ENCODE peak calls at places on chromosome X, in ten cellular contexts. V, H, O, Z, R, K, F, L, I and W are unnamed samples.

GRCh38 chrX:39595977-39596376 is 501.8 kb downstream of the BCOR start:
- DNase-seq in K (no peak), F (no peak), R (no peak), H (no peak), I (no peak), Z (no peak), V (no peak), O (no peak), L (no peak), W (no peak)

GRCh38 chrX:50697691-50698090 is 116.3 kb downstream of the SHROOM4 start:
- DNase-seq in L (no peak), H (peak), V (no peak), K (no peak), F (peak), R (no peak), O (peak), Z (no peak), I (no peak), W (no peak)

GRCh38 chrX:13499736-13500135 is 69.7 kb upstream of the EGFL6 start:
- DNase-seq in V (no peak), I (no peak), O (no peak), R (no peak), L (no peak), Z (no peak), H (no peak), F (no peak), K (no peak), W (no peak)

GRCh38 chrX:13360146-13360545 is 40.3 kb upstream of the ATXN3L start:
- DNase-seq in L (no peak), H (no peak), O (no peak), F (no peak), R (no peak), Z (no peak), I (no peak), K (no peak), V (no peak), W (no peak)

GRCh38 chrX:69319376-69319775 is 154.1 kb upstream of the PJA1 start:
- DNase-seq in F (no peak), H (no peak), K (no peak), O (no peak), Z (no peak), L (no peak), I (no peak), V (no peak), R (no peak), W (no peak)

GRCh38 chrX:73289039-73289438 is 74.4 kb upstream of the NAP1L2 start:
- DNase-seq in I (no peak), F (no peak), L (no peak), V (no peak), H (no peak), K (no peak), Z (no peak), O (no peak), R (no peak), W (no peak)

GRCh38 chrX:145856181-145856580 is 38.6 kb downstream of the SLITRK2 start:
- DNase-seq in K (no peak), F (no peak), L (no peak), Z (no peak), V (no peak), O (no peak), I (no peak), R (no peak), H (no peak), W (no peak)

GRCh38 chrX:108313662-108314061 is 124.6 kb downstream of the COL4A6 start:
- DNase-seq in R (no peak), V (no peak), H (no peak), I (no peak), Z (no peak), K (no peak), F (peak), O (no peak), L (peak), W (no peak)

GRCh38 chrX:31487946-31488345 is 416.1 kb upstream of the FTHL17 start:
- DNase-seq in F (no peak), Z (no peak), R (no peak), V (no peak), K (no peak), L (no peak), H (no peak), I (no peak), O (no peak), W (no peak)

DNA sequence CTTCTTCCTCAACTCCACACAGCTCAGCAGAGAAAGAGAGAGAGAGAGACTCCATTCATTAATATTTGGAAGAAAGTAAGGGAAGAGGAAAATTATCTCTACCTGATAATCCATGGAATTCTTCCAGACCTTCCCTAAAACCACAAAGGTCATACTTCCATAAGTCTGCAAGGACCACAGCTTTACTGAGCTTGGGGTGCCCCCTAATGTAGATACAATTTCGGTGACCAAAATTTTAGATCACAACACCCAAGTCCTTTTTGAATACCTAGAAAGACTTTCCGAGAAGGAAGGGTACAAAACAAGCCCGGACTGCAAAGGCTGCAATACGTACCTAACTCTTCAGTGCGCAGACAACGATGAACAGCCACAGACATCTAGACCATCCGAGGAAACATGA is 523.9 kb downstream of the GLUD2 start:
- DNase-seq in I (no peak), F (peak), R (no peak), K (no peak), O (no peak), Z (no peak), V (no peak), H (no peak), L (no peak), W (no peak)
- TF ChIP-seq CTCF in I (no peak), F (no peak), R (no peak), K (no peak), O (no peak), Z (no peak), V (no peak), H (no peak), L (no peak), W (no peak)

GRCh38 chrX:151970661-151971060 is 3.8 kb downstream of the GABRE start:
- DNase-seq in K (peak), F (peak), V (peak), O (peak), R (peak), I (peak), H (no peak), L (peak), Z (peak), W (no peak)
- H3K4me3 ChIP-seq in K (no peak), F (no peak), V (no peak), O (no peak), R (no peak), I (no peak), H (no peak), L (peak), Z (no peak), W (no peak)

GRCh38 chrX:15298201-15298600 is 17.2 kb downstream of the ASB11 start:
- DNase-seq in O (no peak), K (no peak), R (no peak), L (no peak), Z (no peak), F (no peak), H (peak), I (no peak), V (no peak), W (no peak)
- TF ChIP-seq CTCF in O (no peak), K (no peak), R (no peak), L (no peak), Z (no peak), F (no peak), H (no peak), I (no peak), V (no peak), W (no peak)

GRCh38 chrX:153689654-153690465 is 2.1 kb downstream of the SLC6A8 start:
- DNase-seq in K (no peak), Z (no peak), F (no peak), H (no peak), I (no peak), O (no peak), R (no peak), L (no peak), V (peak), W (no peak)

GRCh38 chrX:153688071-153688470 is 345 bp downstream of the SLC6A8 start:
- DNase-seq in I (no peak), Z (no peak), K (no peak), F (no peak), O (no peak), R (no peak), V (no peak), H (no peak), L (no peak), W (no peak)

GRCh38 chrX:153688900-153689590 is 1.3 kb downstream of the SLC6A8 start:
- DNase-seq in K (no peak), O (no peak), F (no peak), H (no peak), I (no peak), Z (peak), R (no peak), V (peak), L (no peak), W (peak)

GRCh38 chrX:153687121-153688039 is at the start of gene SLC6A8:
- DNase-seq in V (peak), F (peak), R (peak), L (peak), O (peak), Z (peak), H (peak), K (peak), I (peak), W (peak)

GRCh38 chrX:153688534-153688899 is 791 bp downstream of the SLC6A8 start:
- DNase-seq in V (no peak), O (no peak), Z (no peak), F (no peak), R (no peak), L (no peak), H (no peak), K (no peak), I (no peak), W (no peak)
- H3K4me3 ChIP-seq in V (peak), O (peak), Z (peak), F (no peak), R (peak), L (peak), H (peak), K (no peak), I (peak), W (peak)

DNA sequence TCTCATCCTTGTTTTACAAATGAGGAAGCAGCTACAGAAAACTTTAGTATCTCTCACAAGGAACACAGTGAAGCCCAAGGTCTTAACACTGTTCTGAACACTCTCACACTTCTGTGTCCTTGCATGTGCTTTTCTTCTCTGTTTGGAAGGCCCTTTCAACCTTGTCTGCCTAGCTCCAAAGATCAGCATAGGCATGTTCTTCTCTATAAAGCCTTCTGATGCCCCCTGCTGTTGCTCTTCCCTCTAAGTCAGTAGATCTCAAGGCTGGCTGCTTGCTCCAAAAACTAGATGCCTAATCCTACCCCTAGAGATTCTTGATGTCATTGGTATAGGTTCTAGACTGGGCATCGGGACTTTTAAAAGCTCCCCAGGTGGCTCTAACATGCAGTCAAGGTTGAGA is 5.9 kb downstream of the APOO start:
- DNase-seq in K (no peak), V (peak), H (peak), Z (peak), O (peak), L (peak), R (peak), I (peak), F (peak), W (peak)
- TF ChIP-seq CTCF in K (peak), V (peak), H (peak), Z (no peak), O (peak), L (peak), R (peak), I (peak), F (peak), W (peak)

GRCh38 chrX:136764206-136764605 is 16.5 kb downstream of the ARHGEF6 start:
- DNase-seq in K (no peak), L (no peak), O (no peak), H (no peak), V (no peak), R (no peak), F (no peak), Z (no peak), I (no peak), W (no peak)

GRCh38 chrX:136766785-136767103 is 14.0 kb downstream of the ARHGEF6 start:
- DNase-seq in R (no peak), Z (no peak), K (no peak), O (no peak), I (no peak), V (peak), L (no peak), H (no peak), F (no peak), W (no peak)

GRCh38 chrX:136768469-136769084 is 12.2 kb downstream of the ARHGEF6 start:
- DNase-seq in K (peak), F (peak), Z (peak), H (peak), L (no peak), V (peak), I (peak), O (peak), R (peak), W (no peak)

GRCh38 chrX:136767104-136767941 is 13.4 kb downstream of the ARHGEF6 start:
- DNase-seq in I (peak), L (peak), Z (peak), K (peak), O (no peak), R (peak), H (peak), F (peak), V (peak), W (peak)

DNA sequence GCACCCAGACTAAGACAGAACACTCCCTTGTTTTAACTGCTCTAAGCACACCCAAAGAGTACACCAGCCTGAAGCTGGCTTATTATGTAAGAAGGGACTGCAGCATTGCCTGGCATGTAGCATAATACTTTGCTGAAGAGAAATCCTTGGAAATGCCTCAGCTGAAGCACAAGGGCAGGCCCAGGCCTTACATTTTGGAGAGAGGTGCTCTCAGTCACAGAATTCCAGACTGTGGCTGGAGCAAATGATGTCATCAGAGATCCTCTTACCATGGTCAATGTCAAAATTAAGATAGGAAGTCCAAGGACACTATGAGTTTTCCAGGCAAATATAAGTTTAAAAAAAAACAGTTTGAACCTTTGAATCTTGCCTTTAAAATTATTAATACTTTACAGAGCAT is 14.8 kb downstream of the ARHGEF6 start:
- DNase-seq in L (no peak), V (no peak), I (no peak), O (no peak), H (no peak), K (no peak), Z (no peak), F (peak), R (no peak), W (no peak)
- H3K4me3 ChIP-seq in L (no peak), V (no peak), I (no peak), O (no peak), H (no peak), K (no peak), Z (no peak), F (no peak), R (no peak), W (no peak)

GRCh38 chrX:16101581-16101980 is 21.8 kb upstream of the GRPR start:
- DNase-seq in Z (no peak), F (no peak), O (no peak), L (no peak), I (no peak), V (no peak), H (no peak), K (no peak), R (no peak), W (no peak)
- TF ChIP-seq CTCF in Z (no peak), F (no peak), O (no peak), L (no peak), I (no peak), V (no peak), H (no peak), K (no peak), R (no peak), W (no peak)

DNA sequence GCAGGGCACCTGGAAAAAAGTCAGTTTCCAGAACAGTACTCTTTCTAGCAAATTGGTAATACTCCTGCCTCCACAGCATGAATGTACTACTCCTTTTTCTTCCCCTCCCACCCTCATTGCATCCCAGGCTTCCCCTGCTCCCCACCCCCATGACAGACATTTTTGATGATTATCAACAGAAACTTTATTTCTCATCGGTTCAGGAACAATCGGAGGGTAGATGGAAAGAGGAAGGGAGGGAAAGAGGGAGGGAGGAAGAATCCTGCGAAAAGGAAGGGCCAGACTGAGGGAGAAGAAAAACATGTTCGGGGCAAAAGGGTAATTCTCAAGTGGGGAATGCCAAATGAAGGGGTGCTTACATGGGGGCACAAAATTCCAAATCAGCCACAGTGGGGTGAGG is 705 bp upstream of the CXorf65 start:
- DNase-seq in K (no peak), O (no peak), R (no peak), Z (no peak), V (no peak), H (no peak), I (no peak), L (no peak), F (no peak), W (no peak)
- H3K4me3 ChIP-seq in K (no peak), O (no peak), R (no peak), Z (no peak), V (no peak), H (no peak), I (no peak), L (no peak), F (no peak), W (no peak)